ENCODE peak calls at places on chromosomes 1 and 21, in nine cellular contexts. G, M, U, K, Y, H, N, J and Z are unnamed samples.
A peak's percentile ranks its signal among the peaks of the same experiment; 100 is the strongest.

GRCh38 chr1:200372095-200372884 is 37.5 kb downstream of the ZNF281 start:
- DNase-seq in K (peak; percentile 88), G (peak; percentile 12), M (no peak), H (peak; percentile 60), J (no peak), N (peak; percentile 90), Y (no peak), U (no peak), Z (no peak)

GRCh38 chr21:17391811-17392340 is 121.0 kb upstream of the CXADR start:
- DNase-seq in G (no peak), Y (no peak), M (no peak), N (no peak), J (peak; percentile 84), H (no peak), U (no peak), K (no peak), Z (no peak)

GRCh38 chr1:165376041-165376810 is 19.7 kb upstream of the LMX1A start:
- DNase-seq in M (no peak), Y (no peak), U (peak; percentile 63), J (no peak), G (peak; percentile 84), H (peak; percentile 76), K (peak; percentile 20), N (peak; percentile 72), Z (peak; percentile 80)

GRCh38 chr1:165187020-165187628 is 169.4 kb downstream of the LMX1A start:
- DNase-seq in G (peak; percentile 10), U (no peak), M (no peak), Y (no peak), H (no peak), N (no peak), J (no peak), K (no peak), Z (no peak)

GRCh38 chr1:109243860-109244552 is 5.3 kb upstream of the CELSR2 start:
- DNase-seq in J (no peak), M (no peak), Y (no peak), G (no peak), U (no peak), H (no peak), N (no peak), K (no peak), Z (no peak)

GRCh38 chr1:17405898-17406759 is 33.3 kb downstream of the RCC2 start:
- DNase-seq in U (peak; percentile 44), N (peak; percentile 44), H (peak; percentile 42), J (peak; percentile 34), K (peak; percentile 44), M (no peak), Y (no peak), G (peak; percentile 34), Z (peak; percentile 67)

GRCh38 chr1:200535605-200536004 is 84.9 kb downstream of the KIF14 start:
- DNase-seq in J (peak; percentile 64), H (peak; percentile 52), M (no peak), Y (no peak), K (no peak), U (no peak), G (no peak), N (peak; percentile 29), Z (no peak)

GRCh38 chr1:150808134-150808533 is at the start of gene CTSK:
- DNase-seq in K (no peak), Y (no peak), M (no peak), N (no peak), U (peak; percentile 15), H (no peak), G (no peak), J (no peak), Z (no peak)

GRCh38 chr1:224435318-224435763 is 744 bp upstream of the WDR26 start:
- DNase-seq in U (no peak), G (peak; percentile 19), J (peak; percentile 34), K (peak; percentile 95), N (peak; percentile 78), H (no peak), Y (no peak), M (no peak), Z (no peak)

GRCh38 chr1:165686121-165686970 is 12.0 kb downstream of the ALDH9A1 start:
- DNase-seq in G (no peak), U (no peak), H (no peak), K (no peak), N (no peak), M (no peak), Y (no peak), J (no peak), Z (no peak)

GRCh38 chr1:86380257-86380861 is 15.8 kb downstream of the ODF2L start:
- DNase-seq in M (no peak), J (peak; percentile 58), Y (no peak), G (no peak), N (peak; percentile 80), K (peak; percentile 86), H (peak; percentile 71), U (peak; percentile 63), Z (no peak)

GRCh38 chr1:23533288-23534130 is 2.5 kb upstream of the E2F2 start:
- DNase-seq in M (no peak), G (no peak), H (no peak), N (no peak), Y (no peak), J (no peak), K (no peak), U (no peak), Z (no peak)

GRCh38 chr1:23598424-23598823 is 39.1 kb upstream of the ID3 start:
- DNase-seq in K (no peak), U (no peak), G (no peak), N (no peak), J (peak; percentile 95), M (no peak), Y (no peak), H (no peak), Z (no peak)

GRCh38 chr1:114531094-114531493 is 20.1 kb upstream of the TRIM33 start:
- DNase-seq in J (no peak), N (no peak), H (no peak), Y (no peak), G (no peak), M (no peak), U (no peak), K (no peak), Z (no peak)

GRCh38 chr1:28246427-28246832 is 10.5 kb downstream of the ATP5IF1 start:
- DNase-seq in U (no peak), J (peak; percentile 3), K (peak; percentile 47), G (peak; percentile 44), N (peak; percentile 75), H (peak; percentile 25), Y (peak; percentile 16), M (no peak), Z (no peak)